ENCODE peak calls at places on chromosomes 3 and 15, in eight cellular contexts. N is SK-N-SH, I is OCI-LY7, V is GM23338, B is hepatocyte, D is PC-3, Y is neural progenitor cell, G is HCT116. E is an unnamed sample.

GRCh38 chr3:126415661-126416591 is 21.2 kb downstream of the CFAP100 start:
- DNase-seq in N (no peak), I (no peak), V (peak; percentile 30), B (no peak), D (no peak), Y (no peak), G (no peak), E (no peak)

GRCh38 chr3:132709761-132710160 is 12.4 kb downstream of the NPHP3 start:
- DNase-seq in N (no peak), I (no peak), V (no peak), B (no peak), D (no peak), Y (no peak), G (no peak), E (no peak)

GRCh38 chr3:184001761-184002160 is 15.9 kb downstream of the ABCC5 start:
- DNase-seq in N (no peak), I (no peak), V (no peak), B (no peak), D (no peak), Y (no peak), G (no peak), E (no peak)

GRCh38 chr3:170999737-171000242 is 26.7 kb downstream of the SLC2A2 start:
- DNase-seq in N (no peak), I (no peak), V (no peak), B (peak; percentile 77), D (peak; percentile 94), Y (no peak), G (peak; percentile 61), E (no peak)

GRCh38 chr3:18660059-18660458 is 234.9 kb upstream of the SATB1 start:
- DNase-seq in N (no peak), I (no peak), V (no peak), B (no peak), D (peak; percentile 69), Y (no peak), G (no peak), E (no peak)

GRCh38 chr3:186277268-186277909 is 84.6 kb downstream of the DGKG start:
- DNase-seq in N (no peak), I (no peak), V (peak; percentile 79), B (peak; percentile 73), D (peak; percentile 56), Y (peak; percentile 50), G (peak; percentile 40), E (no peak)

GRCh38 chr15:99686290-99686689 is 46.9 kb downstream of the LYSMD4 start:
- DNase-seq in N (no peak), I (no peak), V (no peak), B (no peak), D (no peak), Y (no peak), G (no peak), E (no peak)

GRCh38 chr15:54017911-54018310 is 39.7 kb downstream of the UNC13C start:
- DNase-seq in N (no peak), I (no peak), V (no peak), B (no peak), D (no peak), Y (no peak), G (no peak), E (no peak)

GRCh38 chr3:144921710-144922109 is 950.1 kb downstream of the DIPK2A start:
- DNase-seq in N (no peak), I (no peak), V (no peak), B (no peak), D (no peak), Y (no peak), G (no peak), E (no peak)

GRCh38 chr3:76429536-76430177 is 610.2 kb upstream of the ROBO2 start:
- DNase-seq in N (no peak), I (no peak), V (no peak), B (no peak), D (no peak), Y (no peak), G (no peak), E (no peak)

GRCh38 chr15:87722941-87723691 is 533.4 kb downstream of the NTRK3 start:
- DNase-seq in N (peak; percentile 68), I (no peak), V (peak; percentile 14), B (no peak), D (peak; percentile 22), Y (peak; percentile 45), G (no peak), E (no peak)

GRCh38 chr3:146250449-146251382 is at the start of gene PLSCR4:
- DNase-seq in N (peak; percentile 19), I (no peak), V (peak; percentile 73), B (peak; percentile 78), D (peak; percentile 66), Y (peak; percentile 72), G (peak; percentile 16), E (peak; percentile 57)

GRCh38 chr15:66564136-66565041 is 1.4 kb downstream of the LCTL start:
- DNase-seq in N (no peak), I (no peak), V (peak; percentile 61), B (no peak), D (no peak), Y (no peak), G (no peak), E (no peak)

GRCh38 chr3:194572131-194572789 is 61.0 kb downstream of the TMEM44 start:
- DNase-seq in N (no peak), I (no peak), V (no peak), B (peak; percentile 91), D (no peak), Y (peak; percentile 40), G (no peak), E (no peak)
- TF ChIP-seq EZH2phosphoT487 in N (no peak), I (no peak), V (no peak), B (no peak), D (no peak), Y (no peak), G (no peak), E (no peak)

GRCh38 chr15:85607842-85608241 is 186.9 kb downstream of the KLHL25 start:
- DNase-seq in N (no peak), I (no peak), V (no peak), B (no peak), D (peak; percentile 93), Y (no peak), G (peak; percentile 24), E (no peak)
- TF ChIP-seq CTCF in N (no peak), I (no peak), V (no peak), B (no peak), D (no peak), Y (no peak), G (no peak), E (no peak)

GRCh38 chr15:39919740-39920509 is at the start of gene GPR176:
- DNase-seq in N (peak; percentile 87), I (no peak), V (peak; percentile 69), B (peak; percentile 52), D (peak; percentile 66), Y (peak; percentile 76), G (no peak), E (no peak)

GRCh38 chr15:39921274-39921638 is 1.2 kb upstream of the GPR176 start:
- DNase-seq in N (no peak), I (no peak), V (no peak), B (no peak), D (no peak), Y (no peak), G (no peak), E (no peak)

GRCh38 chr15:39918688-39919385 is 1.2 kb downstream of the GPR176 start:
- DNase-seq in N (no peak), I (no peak), V (no peak), B (no peak), D (peak; percentile 70), Y (no peak), G (no peak), E (no peak)

GRCh38 chr15:39920510-39921273 is 626 bp upstream of the GPR176 start:
- DNase-seq in N (peak; percentile 95), I (peak; percentile 61), V (peak; percentile 82), B (peak; percentile 91), D (peak; percentile 80), Y (peak; percentile 90), G (no peak), E (peak; percentile 70)

DNA sequence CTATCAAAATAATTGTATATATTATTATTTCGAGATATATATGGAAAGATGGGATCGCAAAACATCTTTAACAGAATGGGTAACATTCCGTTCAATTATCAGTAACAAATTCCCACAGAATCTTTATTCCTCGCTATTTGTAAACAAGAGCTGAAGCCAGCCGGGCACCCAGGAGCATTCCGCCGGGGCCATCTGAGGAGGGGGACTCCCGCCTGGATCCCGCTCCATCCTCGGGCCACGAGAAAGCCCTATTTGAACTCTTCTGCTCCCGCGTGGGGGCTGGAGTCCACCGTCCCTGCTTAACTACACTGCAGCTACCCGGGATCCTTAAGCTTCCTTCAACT is 698 bp downstream of the GPR176 start:
- DNase-seq in N (no peak), I (no peak), V (peak; percentile 36), B (no peak), D (no peak), Y (peak; percentile 54), G (no peak), E (no peak)
- H2AFZ ChIP-seq in N (peak overlapping the region; percentile 97), I (no peak overlapping the region), V (no peak overlapping the region), B (peak overlapping the region; percentile 90), D (peak overlapping the region; percentile 99), Y (peak overlapping the region; percentile 92), G (no peak overlapping the region), E (no peak overlapping the region)

DNA sequence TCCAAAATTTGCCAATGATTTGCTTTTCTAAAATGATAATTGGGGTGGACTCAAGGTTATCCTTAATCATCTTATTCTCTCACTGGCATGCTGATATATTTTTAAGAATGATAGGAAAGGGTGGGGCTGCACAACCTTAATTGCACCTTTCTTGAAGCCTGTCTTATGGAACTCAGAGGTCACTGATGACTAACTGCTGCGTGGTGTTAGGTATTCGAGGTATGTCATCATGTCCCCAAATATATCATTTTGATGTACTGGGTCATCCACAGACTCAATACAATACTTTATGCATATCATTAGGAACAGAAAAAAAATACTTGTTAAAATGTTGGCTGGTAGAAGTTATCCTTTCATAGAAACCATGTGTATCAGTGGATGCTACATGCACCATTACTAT is 756.8 kb downstream of the NR2F2 start:
- DNase-seq in N (no peak), I (no peak), V (no peak), B (no peak), D (no peak), Y (no peak), G (no peak), E (no peak)
- TF ChIP-seq EZH2phosphoT487 in N (no peak), I (no peak), V (no peak), B (no peak), D (no peak), Y (no peak), G (no peak), E (no peak)

GRCh38 chr3:12891985-12892839 is 50.8 kb upstream of the RPL32 start:
- DNase-seq in N (peak; percentile 80), I (peak; percentile 70), V (peak; percentile 83), B (peak; percentile 81), D (peak; percentile 78), Y (peak; percentile 82), G (peak; percentile 39), E (peak; percentile 39)

GRCh38 chr3:12893247-12893646 is 51.9 kb upstream of the RPL32 start:
- DNase-seq in N (no peak), I (no peak), V (no peak), B (no peak), D (peak; percentile 19), Y (no peak), G (no peak), E (no peak)

GRCh38 chr3:12891391-12891984 is 50.1 kb upstream of the RPL32 start:
- DNase-seq in N (no peak), I (no peak), V (no peak), B (no peak), D (peak; percentile 12), Y (no peak), G (no peak), E (no peak)

GRCh38 chr3:12892840-12893189 is 51.5 kb upstream of the RPL32 start:
- DNase-seq in N (no peak), I (no peak), V (no peak), B (no peak), D (no peak), Y (no peak), G (no peak), E (no peak)

GRCh38 chr3:12890610-12891390 is 49.4 kb upstream of the RPL32 start:
- DNase-seq in N (no peak), I (no peak), V (no peak), B (no peak), D (peak; percentile 58), Y (no peak), G (no peak), E (no peak)
- TF ChIP-seq CTCF in N (no peak), I (peak; percentile 11), V (peak; percentile 35), B (no peak), D (peak; percentile 27), Y (peak; percentile 42), G (peak; percentile 6), E (no peak)